ENCODE peak calls at places on chromosomes 5 and 9, in eight cellular contexts. U is stimulated activated CD4-positive, alpha-beta T cell treated with anti-CD3 and anti-CD28 coated beads, TNF-alpha, amount 100 ng/mL, for 4 hours; R is body of pancreas; Q is CD8-positive, alpha-beta T cell; L is H4; J is EH; G is HEK293T; A is activated CD4-positive, alpha-beta T cell treated with anti-CD3 and anti-CD28 coated beads, Interleukin-2, amount 50 U/mL, for 1 hour. T is an unnamed sample.

GRCh38 chr9:123662057-123662776 is 267.7 kb downstream of the DENND1A start:
- DNase-seq in U (no peak), R (no peak), Q (no peak), L (no peak), J (no peak), G (no peak), A (no peak), T (no peak)

GRCh38 chr5:16600949-16601348 is 15.8 kb downstream of the RETREG1 start:
- DNase-seq in U (no peak), R (no peak), Q (no peak), L (no peak), J (no peak), G (no peak), A (no peak), T (no peak)

GRCh38 chr5:128263357-128263756 is 179.8 kb downstream of the SLC12A2 start:
- DNase-seq in U (no peak), R (no peak), Q (no peak), L (no peak), J (no peak), G (no peak), A (no peak), T (no peak)

GRCh38 chr9:91301161-91301560 is 60.6 kb downstream of the AUH start:
- DNase-seq in U (no peak), R (peak), Q (no peak), L (no peak), J (no peak), G (no peak), A (no peak), T (no peak)

GRCh38 chr9:136095495-136096058 is 488 bp upstream of the NACC2 start:
- DNase-seq in U (no peak), R (no peak), Q (no peak), L (no peak), J (peak), G (no peak), A (no peak), T (no peak)

GRCh38 chr9:14198544-14199510 is 115.1 kb downstream of the NFIB start:
- DNase-seq in U (no peak), R (peak), Q (no peak), L (peak), J (no peak), G (no peak), A (no peak), T (no peak)

GRCh38 chr5:107743357-107744000 is 72.7 kb upstream of the EFNA5 start:
- DNase-seq in U (no peak), R (no peak), Q (no peak), L (no peak), J (peak), G (no peak), A (no peak), T (no peak)

GRCh38 chr5:129361441-129362025 is 98.6 kb upstream of the ADAMTS19 start:
- DNase-seq in U (no peak), R (no peak), Q (no peak), L (peak), J (peak), G (no peak), A (no peak), T (no peak)

GRCh38 chr9:1598270-1598669 is 416.9 kb upstream of the SMARCA2 start:
- DNase-seq in U (no peak), R (no peak), Q (no peak), L (no peak), J (no peak), G (no peak), A (no peak), T (no peak)

GRCh38 chr5:12672141-12672540 is 767.9 kb upstream of the CTNND2 start:
- DNase-seq in U (no peak), R (no peak), Q (no peak), L (peak), J (no peak), G (no peak), A (no peak), T (no peak)

GRCh38 chr5:60463179-60463868 is 236.6 kb downstream of the DEPDC1B start:
- DNase-seq in U (no peak), R (no peak), Q (no peak), L (peak), J (peak), G (no peak), A (no peak), T (no peak)

GRCh38 chr5:53288511-53288910 is 179.0 kb upstream of the MOCS2 start:
- DNase-seq in U (no peak), R (no peak), Q (no peak), L (no peak), J (no peak), G (no peak), A (no peak), T (no peak)

GRCh38 chr9:135023389-135023788 is 64.1 kb upstream of the OLFM1 start:
- DNase-seq in U (no peak), R (peak), Q (no peak), L (peak), J (peak), G (no peak), A (no peak), T (no peak)

T was measured in neural crest cell.